ENCODE peak calls at places on chromosomes 12 and 14, in four cellular contexts. U is kidney, K is PC-3, E is body of pancreas. O is an unnamed sample.
A peak's percentile ranks its signal among the peaks of the same experiment; 100 is the strongest.

GRCh38 chr14:31122921-31123320 is 84.7 kb downstream of the HECTD1 start:
- DNase-seq in U (no peak), K (no peak), E (no peak), O (no peak)

GRCh38 chr12:65830305-65830704 is 6.0 kb downstream of the HMGA2 start:
- DNase-seq in U (no peak), K (peak; percentile 16), E (no peak), O (no peak)

GRCh38 chr12:107411792-107412535 is 273.6 kb upstream of the PWP1 start:
- DNase-seq in U (no peak), K (peak; percentile 98), E (no peak), O (no peak)

GRCh38 chr12:112937741-112938719 is at the start of gene OAS3:
- DNase-seq in U (peak; percentile 96), K (peak; percentile 87), E (peak; percentile 92), O (peak; percentile 78)

GRCh38 chr14:91250912-91251311 is 6.4 kb upstream of the GPR68 start:
- DNase-seq in U (no peak), K (no peak), E (no peak), O (no peak)

GRCh38 chr12:53217049-53217929 is 10.2 kb upstream of the ITGB7 start:
- DNase-seq in U (peak; percentile 83), K (peak; percentile 73), E (peak; percentile 49), O (peak; percentile 93)

GRCh38 chr12:124386059-124386458 is 91.2 kb downstream of the RFLNA start:
- DNase-seq in U (no peak), K (peak; percentile 81), E (no peak), O (no peak)

GRCh38 chr12:98758331-98758730 is 113.2 kb downstream of the APAF1 start:
- DNase-seq in U (no peak), K (no peak), E (no peak), O (no peak)

DNA sequence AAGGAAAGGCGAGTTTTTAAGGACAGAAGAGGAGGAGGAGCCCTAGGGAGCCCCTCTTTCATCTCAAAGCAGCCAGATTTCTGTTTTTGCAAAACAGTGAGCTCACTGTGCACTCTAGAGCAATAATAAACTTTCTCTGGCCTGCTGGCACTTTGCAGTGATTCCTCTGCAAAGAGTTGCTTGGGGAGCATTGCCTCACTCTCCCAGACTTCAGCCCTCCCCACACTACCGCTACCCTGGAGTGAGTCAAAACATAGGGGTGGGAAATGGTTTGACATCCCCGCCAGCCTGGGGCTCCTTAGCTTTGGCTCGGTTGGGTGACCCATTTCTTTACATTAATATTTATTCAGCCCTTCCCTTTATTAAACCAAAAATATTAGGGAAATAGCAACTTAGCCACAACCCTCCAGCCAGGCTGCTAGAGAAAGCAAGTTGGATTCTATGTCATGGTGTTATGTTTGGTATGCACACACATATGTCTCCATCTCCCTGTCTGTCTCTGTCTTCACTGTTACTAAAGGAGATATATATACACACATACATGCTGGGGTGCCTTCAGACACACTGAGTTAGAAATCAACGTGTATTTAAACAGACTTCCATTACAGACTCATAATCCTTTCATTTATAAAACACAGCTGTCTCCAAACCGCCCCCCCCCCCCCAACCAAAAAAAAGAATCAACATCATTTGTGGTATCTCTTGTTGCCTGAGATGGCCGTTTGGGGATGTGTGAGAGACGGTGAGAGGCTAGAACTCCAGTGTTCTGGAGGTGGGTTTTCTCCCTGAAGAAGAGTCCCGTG is 3.4 kb upstream of the IRF2BPL start:
- DNase-seq in U (no peak), K (peak; percentile 67), E (peak; percentile 54), O (no peak)
- H3K4me1 ChIP-seq in U (peaks cover 25% of the 10 kb centered on the region), K (peaks cover 64% of the 10 kb centered on the region), E (peaks cover 76% of the 10 kb centered on the region), O (peaks cover 5% of the 10 kb centered on the region)

GRCh38 chr12:122966743-122967058 is 438 bp upstream of the ABCB9 start:
- DNase-seq in U (no peak), K (no peak), E (no peak), O (no peak)
- H3K4me3 ChIP-seq in U (no peak overlapping the region), K (no peak overlapping the region), E (no peak overlapping the region), O (no peak overlapping the region)

GRCh38 chr12:54280401-54281260 is at the start of gene HNRNPA1:
- DNase-seq in U (peak; percentile 97), K (peak; percentile 99), E (peak; percentile 100), O (peak; percentile 99)
- H3K4me1 ChIP-seq in U (peaks cover 26% of the 10 kb centered on the region), K (peaks cover 31% of the 10 kb centered on the region), E (peaks cover 47% of the 10 kb centered on the region), O (peaks cover 5% of the 10 kb centered on the region)

GRCh38 chr12:76422878-76423438 is 74.7 kb upstream of the BBS10 start:
- DNase-seq in U (no peak), K (peak; percentile 63), E (no peak), O (no peak)
- H3K4me3 ChIP-seq in U (no peak overlapping the region), K (peak overlapping the region; percentile 46), E (no peak overlapping the region), O (peak overlapping the region; percentile 37)

DNA sequence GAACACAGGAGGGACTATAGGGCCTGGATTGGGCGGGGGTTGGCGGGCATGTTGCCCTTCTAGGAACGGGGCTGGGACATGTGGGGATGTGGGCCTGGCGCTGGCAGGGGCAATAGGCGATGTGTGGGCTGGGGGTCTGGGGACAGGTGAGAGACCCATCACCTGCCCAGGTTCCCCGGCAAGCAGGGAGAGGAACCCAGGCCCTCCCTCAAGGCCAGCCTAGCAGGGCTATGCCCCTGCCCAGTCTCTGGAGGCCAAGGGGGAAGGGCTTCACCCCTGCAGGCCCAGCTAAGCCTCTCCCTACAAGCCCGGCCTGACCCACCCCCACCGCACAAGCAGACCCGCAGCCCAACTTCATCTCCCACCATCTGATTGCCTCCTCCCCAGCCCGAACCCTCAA is 6.6 kb downstream of the JAG2 start:
- DNase-seq in U (no peak), K (no peak), E (no peak), O (no peak)
- H3K4me1 ChIP-seq in U (no peaks in the 10 kb centered on the region), K (peaks cover 19% of the 10 kb centered on the region), E (peaks cover 40% of the 10 kb centered on the region), O (no peaks in the 10 kb centered on the region)

GRCh38 chr12:103310871-103311270 is 184.9 kb downstream of the C12orf42 start:
- DNase-seq in U (no peak), K (no peak), E (no peak), O (no peak)
- H3K4me3 ChIP-seq in U (no peak overlapping the region), K (no peak overlapping the region), E (no peak overlapping the region), O (no peak overlapping the region)